ENCODE peak calls at places on chromosomes 3 and 15, in five cellular contexts. One of them, this sample, is unnamed.

GRCh38 chr15:66253296-66253642 is 281 bp downstream of the MEGF11 start:
- DNase-seq in foreskin fibroblast: no peak
- DNase-seq in tibial artery: no peak
- DNase-seq in transverse colon: no peak
- DNase-seq in HFFc6: no peak
- DNase-seq in this sample: no peak

GRCh38 chr15:88904808-88905327 is 8.3 kb downstream of the MFGE8 start:
- DNase-seq in foreskin fibroblast: peak; percentile 65
- DNase-seq in tibial artery: peak; percentile 90
- DNase-seq in transverse colon: peak; percentile 87
- DNase-seq in HFFc6: peak; percentile 68
- DNase-seq in this sample: no peak

GRCh38 chr3:178419078-178419477 is 117.2 kb upstream of the KCNMB2 start:
- DNase-seq in foreskin fibroblast: no peak
- DNase-seq in tibial artery: no peak
- DNase-seq in transverse colon: no peak
- DNase-seq in HFFc6: no peak
- DNase-seq in this sample: no peak

GRCh38 chr15:80445300-80446041 is 41.3 kb downstream of the ARNT2 start:
- DNase-seq in foreskin fibroblast: no peak
- DNase-seq in tibial artery: no peak
- DNase-seq in transverse colon: no peak
- DNase-seq in HFFc6: no peak
- DNase-seq in this sample: no peak

GRCh38 chr3:29335438-29335837 is 54.6 kb downstream of the RBMS3 start:
- DNase-seq in foreskin fibroblast: peak; percentile 96
- DNase-seq in tibial artery: peak; percentile 82
- DNase-seq in transverse colon: peak; percentile 58
- DNase-seq in HFFc6: peak; percentile 94
- DNase-seq in this sample: peak; percentile 68

GRCh38 chr3:149417174-149417573 is 39.7 kb upstream of the TM4SF1 start:
- DNase-seq in foreskin fibroblast: no peak
- DNase-seq in tibial artery: no peak
- DNase-seq in transverse colon: no peak
- DNase-seq in HFFc6: no peak
- DNase-seq in this sample: no peak

GRCh38 chr3:102206506-102207145 is 228.2 kb upstream of the ZPLD1 start:
- DNase-seq in foreskin fibroblast: peak; percentile 74
- DNase-seq in tibial artery: peak; percentile 96
- DNase-seq in transverse colon: peak; percentile 68
- DNase-seq in HFFc6: peak; percentile 87
- DNase-seq in this sample: no peak

GRCh38 chr3:38039899-38040261 is 872 bp downstream of the DLEC1 start:
- DNase-seq in foreskin fibroblast: peak; percentile 42
- DNase-seq in tibial artery: peak; percentile 83
- DNase-seq in transverse colon: peak; percentile 80
- DNase-seq in HFFc6: peak; percentile 46
- DNase-seq in this sample: no peak

GRCh38 chr15:36850864-36851263 is 249.5 kb downstream of the MEIS2 start:
- DNase-seq in foreskin fibroblast: no peak
- DNase-seq in tibial artery: no peak
- DNase-seq in transverse colon: no peak
- DNase-seq in HFFc6: no peak
- DNase-seq in this sample: no peak

GRCh38 chr3:173993299-173993698 is 595.8 kb downstream of the NLGN1 start:
- DNase-seq in foreskin fibroblast: peak; percentile 64
- DNase-seq in tibial artery: no peak
- DNase-seq in transverse colon: no peak
- DNase-seq in HFFc6: peak; percentile 77
- DNase-seq in this sample: no peak

GRCh38 chr15:91970142-91970541 is 116.6 kb downstream of the SLCO3A1 start:
- DNase-seq in foreskin fibroblast: no peak
- DNase-seq in tibial artery: peak; percentile 89
- DNase-seq in transverse colon: peak; percentile 31
- DNase-seq in HFFc6: no peak
- DNase-seq in this sample: no peak

GRCh38 chr15:91966181-91966552 is 112.7 kb downstream of the SLCO3A1 start:
- DNase-seq in foreskin fibroblast: no peak
- DNase-seq in tibial artery: no peak
- DNase-seq in transverse colon: no peak
- DNase-seq in HFFc6: no peak
- DNase-seq in this sample: no peak

GRCh38 chr15:91965501-91966180 is 112.1 kb downstream of the SLCO3A1 start:
- DNase-seq in foreskin fibroblast: peak; percentile 23
- DNase-seq in tibial artery: peak; percentile 85
- DNase-seq in transverse colon: no peak
- DNase-seq in HFFc6: peak; percentile 54
- DNase-seq in this sample: no peak

GRCh38 chr15:91967935-91968605 is 114.6 kb downstream of the SLCO3A1 start:
- DNase-seq in foreskin fibroblast: no peak
- DNase-seq in tibial artery: no peak
- DNase-seq in transverse colon: no peak
- DNase-seq in HFFc6: no peak
- DNase-seq in this sample: no peak

DNA sequence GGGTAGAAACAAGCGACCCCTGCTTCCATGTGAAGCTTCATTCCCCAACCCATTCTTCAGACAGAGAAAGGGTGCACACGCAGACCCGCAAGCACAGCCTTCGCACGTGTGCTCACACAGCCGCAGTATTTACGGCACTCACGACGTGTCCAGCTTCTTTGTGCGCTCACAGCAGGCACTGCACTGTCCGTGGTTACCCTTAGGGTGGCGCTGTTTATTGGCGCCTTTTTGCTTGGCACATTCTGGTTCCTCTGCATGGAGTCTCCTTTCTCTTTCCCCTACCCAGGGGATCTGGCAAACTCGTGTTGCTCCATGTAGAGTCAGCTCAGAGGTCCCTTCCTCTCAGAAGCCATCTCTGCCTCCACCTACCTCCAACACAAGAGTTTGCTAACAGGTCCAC is 115.1 kb downstream of the SLCO3A1 start:
- DNase-seq in foreskin fibroblast: no peak
- DNase-seq in tibial artery: no peak
- DNase-seq in transverse colon: no peak
- DNase-seq in HFFc6: no peak
- DNase-seq in this sample: no peak
- TF ChIP-seq CTCF in foreskin fibroblast: no peak
- TF ChIP-seq CTCF in tibial artery: no peak
- TF ChIP-seq CTCF in transverse colon: no peak
- TF ChIP-seq CTCF in HFFc6: peak; percentile 49
- TF ChIP-seq CTCF in this sample: no peak

DNA sequence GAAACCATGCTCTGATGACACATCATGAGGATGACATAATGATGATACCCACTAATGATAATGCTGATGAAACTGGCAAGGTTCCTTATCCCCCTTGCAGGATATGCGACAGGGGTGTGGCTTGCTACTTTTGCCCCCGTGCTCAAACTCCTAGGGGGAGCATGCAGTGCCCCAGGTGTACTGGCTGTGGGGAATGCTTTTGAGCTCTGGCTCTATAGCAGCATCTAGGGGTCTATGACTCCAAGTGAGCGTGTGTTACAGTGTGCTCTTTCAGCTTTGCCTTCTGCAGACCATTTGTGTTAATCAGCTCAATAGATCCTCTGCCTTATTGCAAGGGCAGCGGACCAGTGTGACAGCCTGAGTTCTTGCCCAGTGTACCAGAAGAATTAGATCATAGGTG is 1239.5 kb downstream of the SI start:
- DNase-seq in foreskin fibroblast: no peak
- DNase-seq in tibial artery: no peak
- DNase-seq in transverse colon: no peak
- DNase-seq in HFFc6: no peak
- DNase-seq in this sample: no peak
- TF ChIP-seq CTCF in foreskin fibroblast: no peak
- TF ChIP-seq CTCF in tibial artery: no peak
- TF ChIP-seq CTCF in transverse colon: no peak
- TF ChIP-seq CTCF in HFFc6: no peak
- TF ChIP-seq CTCF in this sample: no peak

GRCh38 chr3:80063535-80063934 is 295.7 kb upstream of the ROBO1 start:
- DNase-seq in foreskin fibroblast: no peak
- DNase-seq in tibial artery: no peak
- DNase-seq in transverse colon: no peak
- DNase-seq in HFFc6: no peak
- DNase-seq in this sample: no peak

DNA sequence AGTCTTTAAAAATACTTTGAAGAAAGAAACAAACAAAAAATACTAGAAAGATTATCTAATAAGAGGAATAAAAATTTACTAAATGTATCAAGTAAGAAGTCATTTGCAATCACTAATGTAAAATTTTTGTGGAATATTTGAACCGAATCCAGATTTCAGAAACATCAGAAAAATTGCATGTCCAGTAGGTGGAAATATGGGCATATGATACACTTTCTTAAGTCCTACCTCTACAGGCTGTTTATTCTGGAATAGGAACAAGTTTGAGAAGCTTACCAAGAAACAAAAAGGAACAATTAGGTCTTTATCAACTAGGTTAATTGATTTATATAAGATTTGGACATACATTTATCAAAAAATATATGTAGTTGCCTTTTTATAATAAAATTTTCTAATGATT is 292.9 kb upstream of the ROBO1 start:
- DNase-seq in foreskin fibroblast: no peak
- DNase-seq in tibial artery: no peak
- DNase-seq in transverse colon: no peak
- DNase-seq in HFFc6: no peak
- DNase-seq in this sample: no peak
- TF ChIP-seq CTCF in foreskin fibroblast: no peak
- TF ChIP-seq CTCF in tibial artery: no peak
- TF ChIP-seq CTCF in transverse colon: no peak
- TF ChIP-seq CTCF in HFFc6: no peak
- TF ChIP-seq CTCF in this sample: no peak

DNA sequence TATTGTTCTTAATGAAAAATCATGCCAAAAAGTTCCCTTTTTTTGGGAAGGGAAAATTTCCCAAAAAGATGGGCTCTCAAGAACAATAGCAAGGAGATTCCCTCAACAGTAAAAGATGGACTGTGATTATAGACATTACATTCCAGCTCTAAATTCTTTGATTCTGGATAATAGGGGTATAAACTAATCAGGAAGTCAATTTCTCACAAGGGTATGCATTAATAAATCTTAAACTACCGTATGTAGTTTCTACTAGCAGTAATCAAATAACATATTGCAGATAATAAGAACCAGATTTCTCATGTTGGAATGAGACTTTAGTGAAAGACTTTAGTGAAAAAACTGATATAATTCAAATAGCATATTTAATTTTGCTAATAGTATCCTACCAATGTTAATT is 144.8 kb upstream of the PTPRG start:
- DNase-seq in foreskin fibroblast: no peak
- DNase-seq in tibial artery: no peak
- DNase-seq in transverse colon: no peak
- DNase-seq in HFFc6: no peak
- DNase-seq in this sample: no peak
- TF ChIP-seq CTCF in foreskin fibroblast: no peak
- TF ChIP-seq CTCF in tibial artery: no peak
- TF ChIP-seq CTCF in transverse colon: no peak
- TF ChIP-seq CTCF in HFFc6: no peak
- TF ChIP-seq CTCF in this sample: no peak

GRCh38 chr3:139522421-139522820 is 17.1 kb downstream of the RBP1 start:
- DNase-seq in foreskin fibroblast: no peak
- DNase-seq in tibial artery: no peak
- DNase-seq in transverse colon: no peak
- DNase-seq in HFFc6: no peak
- DNase-seq in this sample: no peak
- TF ChIP-seq CTCF in foreskin fibroblast: no peak
- TF ChIP-seq CTCF in tibial artery: no peak
- TF ChIP-seq CTCF in transverse colon: no peak
- TF ChIP-seq CTCF in HFFc6: no peak
- TF ChIP-seq CTCF in this sample: no peak

DNA sequence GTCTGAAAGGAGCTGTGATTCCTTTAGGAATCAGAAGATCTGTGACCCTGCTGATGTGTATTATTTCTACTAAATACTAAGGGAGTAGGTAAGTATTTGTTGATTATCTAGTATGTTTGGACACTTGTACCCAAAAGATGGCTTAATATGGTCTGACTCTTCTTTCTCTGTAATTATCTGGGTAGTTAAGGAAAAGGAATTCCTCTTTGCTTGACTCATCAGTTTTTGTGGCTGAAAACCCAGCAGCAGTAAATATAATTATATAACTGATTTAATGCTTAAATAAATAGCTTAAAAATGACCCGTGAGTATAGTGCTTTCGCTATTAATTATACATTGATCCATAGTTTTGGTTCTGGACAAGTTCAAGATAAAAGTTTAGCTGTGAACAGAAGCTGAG is 155.8 kb downstream of the LRTM1 start:
- DNase-seq in foreskin fibroblast: no peak
- DNase-seq in tibial artery: no peak
- DNase-seq in transverse colon: no peak
- DNase-seq in HFFc6: no peak
- DNase-seq in this sample: no peak
- TF ChIP-seq CTCF in foreskin fibroblast: no peak
- TF ChIP-seq CTCF in tibial artery: no peak
- TF ChIP-seq CTCF in transverse colon: no peak
- TF ChIP-seq CTCF in HFFc6: no peak
- TF ChIP-seq CTCF in this sample: no peak

This sample was measured in mesothelial cell of epicardium.